ENCODE peak calls at places on chromosomes 4 and X, in six cellular contexts. E, P, F, S, X and M are unnamed samples.

GRCh38 chr4:100299019-100299418 is 108.8 kb upstream of the DDIT4L start:
- DNase-seq in E (no peak), P (no peak), F (no peak), S (no peak), X (no peak), M (no peak)

GRCh38 chr4:173556398-173557131 is 26.5 kb upstream of the HAND2 start:
- DNase-seq in E (no peak), P (no peak), F (no peak), S (no peak), X (no peak), M (no peak)

GRCh38 chr4:168183717-168184571 is 91.6 kb downstream of the ANXA10 start:
- DNase-seq in E (no peak), P (peak), F (peak), S (no peak), X (peak), M (no peak)

GRCh38 chr4:111391864-111392263 is 753.4 kb upstream of the FAM241A start:
- DNase-seq in E (no peak), P (no peak), F (no peak), S (no peak), X (no peak), M (no peak)

GRCh38 chr4:163195247-163195765 is 28.6 kb upstream of the NAF1 start:
- DNase-seq in E (no peak), P (no peak), F (peak), S (no peak), X (no peak), M (no peak)

GRCh38 chr4:81839347-81840042 is 367.8 kb upstream of the RASGEF1B start:
- DNase-seq in E (no peak), P (no peak), F (no peak), S (no peak), X (no peak), M (no peak)

GRCh38 chr4:153409412-153409811 is 56.7 kb upstream of the TMEM131L start:
- DNase-seq in E (no peak), P (no peak), F (peak), S (no peak), X (no peak), M (no peak)

GRCh38 chrX:53088136-53088974 is 5.6 kb upstream of the KANTR start:
- DNase-seq in E (no peak), P (no peak), F (no peak), S (peak), X (no peak), M (peak)

GRCh38 chrX:52988985-52989917 is 30.9 kb upstream of the FAM156A start:
- DNase-seq in E (no peak), P (no peak), F (no peak), S (no peak), X (no peak), M (no peak)

GRCh38 chrX:40012039-40012799 is 85.5 kb downstream of the BCOR start:
- DNase-seq in E (no peak), P (peak), F (no peak), S (peak), X (no peak), M (no peak)

GRCh38 chr4:1494416-1495315 is 88.4 kb upstream of the NKX1-1 start:
- DNase-seq in E (no peak), P (no peak), F (no peak), S (no peak), X (no peak), M (no peak)

GRCh38 chr4:108644237-108644636 is 6.2 kb upstream of the OSTC start:
- DNase-seq in E (no peak), P (no peak), F (no peak), S (no peak), X (no peak), M (no peak)

GRCh38 chr4:129322947-129323346 is 227.0 kb downstream of the C4orf33 start:
- DNase-seq in E (no peak), P (no peak), F (no peak), S (no peak), X (no peak), M (no peak)

GRCh38 chrX:104420907-104421306 is 145.1 kb upstream of the IL1RAPL2 start:
- DNase-seq in E (no peak), P (no peak), F (no peak), S (no peak), X (no peak), M (no peak)

GRCh38 chr4:2281575-2282343 is 19.9 kb upstream of the MXD4 start:
- DNase-seq in E (peak), P (no peak), F (no peak), S (no peak), X (peak), M (no peak)

GRCh38 chrX:37367946-37368345 is 18.8 kb downstream of the PRRG1 start:
- DNase-seq in E (no peak), P (no peak), F (no peak), S (no peak), X (no peak), M (no peak)

GRCh38 chr4:8540072-8540471 is 40.1 kb upstream of the GPR78 start:
- DNase-seq in E (no peak), P (no peak), F (no peak), S (no peak), X (peak), M (no peak)

GRCh38 chr4:8538703-8539567 is 41.3 kb upstream of the GPR78 start:
- DNase-seq in E (no peak), P (peak), F (no peak), S (no peak), X (no peak), M (no peak)

GRCh38 chr4:8540586-8540985 is 39.6 kb upstream of the GPR78 start:
- DNase-seq in E (no peak), P (no peak), F (no peak), S (no peak), X (no peak), M (no peak)

GRCh38 chr4:8540991-8541390 is 39.2 kb upstream of the GPR78 start:
- DNase-seq in E (no peak), P (no peak), F (no peak), S (no peak), X (no peak), M (no peak)

DNA sequence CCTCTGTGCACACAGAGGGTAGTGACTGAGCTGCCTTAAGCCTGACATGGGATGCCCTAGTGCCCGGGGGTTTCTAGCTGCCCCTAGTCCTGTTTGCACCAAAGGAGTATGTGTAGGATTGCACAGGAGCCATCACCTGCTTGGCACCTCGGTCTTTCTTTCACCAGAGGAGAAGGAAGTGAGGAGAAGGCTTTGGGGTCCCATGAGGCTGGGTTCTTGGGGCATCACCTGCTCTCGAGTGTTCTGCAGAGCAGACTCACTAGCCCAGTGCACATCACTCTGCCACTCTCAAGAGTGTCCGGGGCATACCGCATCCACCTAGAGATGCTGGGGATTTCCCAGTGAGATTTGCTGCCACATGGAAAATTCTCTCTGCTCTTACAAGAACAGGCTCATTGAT is 40.5 kb upstream of the GPR78 start:
- DNase-seq in E (no peak), P (no peak), F (no peak), S (no peak), X (no peak), M (no peak)
- TF ChIP-seq TAF1 in E (no peak), P (no peak), F (no peak), S (no peak), X (no peak), M (no peak)

GRCh38 chr4:165875446-165875845 is 2.4 kb downstream of the TLL1 start:
- DNase-seq in E (no peak), P (no peak), F (no peak), S (no peak), X (no peak), M (no peak)

GRCh38 chr4:165874799-165875371 is 1.8 kb downstream of the TLL1 start:
- DNase-seq in E (no peak), P (no peak), F (no peak), S (peak), X (no peak), M (no peak)

GRCh38 chr4:165872443-165873297 is at the start of gene TLL1:
- DNase-seq in E (no peak), P (no peak), F (no peak), S (no peak), X (no peak), M (no peak)

GRCh38 chr4:165873298-165874071 is 448 bp downstream of the TLL1 start:
- DNase-seq in E (peak), P (peak), F (no peak), S (peak), X (no peak), M (peak)

DNA sequence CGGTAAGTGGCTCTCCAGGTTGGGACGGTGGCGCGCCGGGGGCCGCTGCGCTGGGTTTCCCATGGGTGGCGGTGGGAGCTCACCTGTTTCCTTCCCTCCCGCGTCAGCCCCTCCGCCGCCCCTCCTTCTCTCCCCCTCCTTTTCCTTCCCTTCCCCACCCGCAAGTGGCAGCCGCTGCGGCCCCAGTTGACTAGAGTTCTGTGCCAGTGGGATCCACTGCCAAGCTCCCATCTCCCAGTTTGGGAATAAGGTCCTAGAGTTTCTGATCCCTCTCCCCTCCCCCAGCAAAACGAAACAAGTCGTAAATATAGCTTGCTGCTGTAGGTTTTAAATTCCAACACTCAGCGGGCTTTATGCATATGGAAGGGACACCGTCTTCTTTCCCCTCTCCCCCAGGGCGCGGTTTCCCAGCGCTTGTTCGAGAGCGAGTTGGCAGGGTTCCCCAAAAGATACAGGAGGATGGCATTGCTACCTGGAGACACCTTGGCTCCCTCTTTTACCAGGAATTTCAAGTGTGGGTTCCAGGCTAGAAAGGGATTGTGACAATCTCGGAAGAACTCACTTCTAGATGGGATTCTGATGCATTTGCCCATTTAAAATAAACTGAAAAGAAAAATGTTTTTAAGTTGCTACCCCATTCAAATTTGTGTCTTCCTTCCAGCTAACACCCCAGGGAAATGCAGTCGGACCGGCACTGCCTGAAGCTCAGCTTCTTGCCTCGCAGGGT is 1.2 kb downstream of the TLL1 start:
- DNase-seq in E (no peak), P (no peak), F (no peak), S (peak), X (no peak), M (no peak)
- TF ChIP-seq TAF1 in E (no peak), P (no peak), F (no peak), S (no peak), X (no peak), M (no peak)

DNA sequence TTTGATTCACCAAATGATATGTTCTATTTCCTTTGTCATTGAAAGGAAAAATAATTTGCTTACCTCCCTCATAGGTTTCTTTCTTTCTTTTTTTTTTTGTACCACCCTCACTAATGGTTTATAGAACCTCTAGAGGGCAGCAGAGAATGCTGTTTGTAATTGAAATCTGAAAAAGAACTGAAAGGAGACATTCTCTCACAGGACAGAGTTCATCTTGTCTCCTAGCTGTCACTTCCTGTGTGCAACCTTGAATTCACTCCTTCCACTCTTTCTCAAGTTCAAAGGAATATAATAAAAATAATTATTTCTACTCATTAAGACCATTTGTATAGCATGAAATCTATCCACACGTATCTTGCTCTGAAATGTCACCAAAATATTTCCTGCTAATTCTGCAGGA is 51.0 kb downstream of the GUCY1B1 start:
- DNase-seq in E (peak), P (peak), F (peak), S (no peak), X (peak), M (no peak)
- TF ChIP-seq TAF1 in E (no peak), P (no peak), F (no peak), S (no peak), X (no peak), M (no peak)

DNA sequence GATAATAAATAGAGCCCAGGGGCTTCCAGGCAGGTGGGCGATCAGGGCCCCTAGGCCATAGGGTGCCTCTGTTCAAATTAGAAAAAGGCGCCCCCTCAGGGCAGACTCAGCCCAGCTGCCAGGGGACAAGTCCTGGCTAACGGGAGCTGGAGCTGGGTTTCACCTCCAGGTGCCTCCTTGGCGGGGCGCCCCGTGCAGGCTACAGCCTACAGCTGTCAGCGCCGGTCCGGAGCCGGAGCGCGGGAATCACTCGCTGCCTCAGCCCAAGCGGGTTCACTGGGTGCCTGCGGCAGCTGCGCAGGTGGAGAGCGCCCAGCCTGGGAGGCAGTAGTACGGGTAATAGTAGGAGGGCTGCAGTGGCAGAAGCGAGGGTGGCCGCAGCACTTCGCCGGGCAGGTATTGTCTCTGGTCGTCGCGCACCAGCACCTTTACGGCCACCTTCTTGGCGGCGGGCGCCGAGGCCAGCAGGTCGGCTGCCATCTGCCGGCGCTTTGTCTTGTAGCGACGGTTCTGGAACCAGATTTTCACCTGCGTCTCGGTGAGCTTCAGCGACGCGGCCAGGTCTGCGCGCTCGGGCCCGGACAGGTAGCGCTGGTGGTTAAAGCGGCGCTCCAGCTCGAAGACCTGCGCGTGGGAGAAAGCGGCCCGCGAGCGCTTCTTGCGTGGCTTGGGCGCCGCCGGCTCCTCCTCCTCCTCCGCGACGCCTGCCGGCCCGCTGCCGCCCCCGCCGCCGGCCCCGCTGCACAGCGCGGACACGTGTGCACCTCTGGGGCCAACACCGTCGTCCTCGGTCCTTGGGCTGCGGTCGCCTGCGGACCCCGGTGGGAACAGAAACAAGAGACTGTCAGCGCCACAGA is 2.4 kb downstream of the NKX3-2 start:
- DNase-seq in E (no peak), P (no peak), F (no peak), S (peak), X (no peak), M (peak)
- TF ChIP-seq TAF1 in E (no peak), P (no peak), F (no peak), S (peak), X (no peak), M (no peak)

GRCh38 chr4:151689211-151689991 is 71.4 kb downstream of the GATB start:
- DNase-seq in E (no peak), P (no peak), F (no peak), S (no peak), X (no peak), M (no peak)

GRCh38 chr4:151691639-151692442 is 69.0 kb downstream of the GATB start:
- DNase-seq in E (no peak), P (no peak), F (no peak), S (no peak), X (no peak), M (no peak)

GRCh38 chr4:151688785-151689043 is 72.1 kb downstream of the GATB start:
- DNase-seq in E (no peak), P (no peak), F (no peak), S (no peak), X (no peak), M (no peak)

GRCh38 chr4:151690884-151691283 is 69.9 kb downstream of the GATB start:
- DNase-seq in E (no peak), P (no peak), F (no peak), S (no peak), X (no peak), M (no peak)

DNA sequence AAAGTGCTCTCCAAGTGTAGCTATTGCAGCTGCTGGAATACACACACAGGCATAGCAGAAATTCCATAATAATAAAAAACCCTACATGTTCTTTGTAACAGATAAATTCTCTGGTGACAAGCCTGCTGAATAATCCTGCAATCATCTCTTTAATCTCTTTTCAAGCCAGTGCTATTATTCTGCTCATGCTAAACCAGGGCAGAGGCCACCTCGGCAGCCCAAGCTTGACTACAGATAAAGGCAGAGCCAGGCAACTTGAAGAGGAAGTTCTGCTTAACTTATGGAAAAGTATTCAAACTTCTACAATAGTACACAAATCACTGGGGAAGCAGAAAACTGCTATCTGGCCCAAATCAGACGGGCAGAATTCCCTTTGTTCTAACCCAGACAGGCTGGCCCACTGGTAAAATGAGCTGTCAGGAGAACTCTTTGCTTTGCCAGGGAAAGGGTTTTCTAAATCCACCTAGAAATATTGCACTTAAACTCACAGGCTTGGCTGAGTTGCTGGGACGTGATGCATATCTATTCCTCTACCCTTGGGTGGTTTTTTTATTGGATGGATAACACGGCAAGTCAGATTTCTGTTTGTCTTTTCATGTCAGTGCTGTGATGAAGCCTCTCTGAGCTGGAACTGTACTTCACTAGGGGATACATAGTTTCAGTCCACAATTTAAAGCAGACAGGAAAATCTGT is 70.5 kb downstream of the GATB start:
- DNase-seq in E (no peak), P (no peak), F (no peak), S (no peak), X (no peak), M (no peak)
- TF ChIP-seq TAF1 in E (no peak), P (no peak), F (no peak), S (no peak), X (no peak), M (no peak)

DNA sequence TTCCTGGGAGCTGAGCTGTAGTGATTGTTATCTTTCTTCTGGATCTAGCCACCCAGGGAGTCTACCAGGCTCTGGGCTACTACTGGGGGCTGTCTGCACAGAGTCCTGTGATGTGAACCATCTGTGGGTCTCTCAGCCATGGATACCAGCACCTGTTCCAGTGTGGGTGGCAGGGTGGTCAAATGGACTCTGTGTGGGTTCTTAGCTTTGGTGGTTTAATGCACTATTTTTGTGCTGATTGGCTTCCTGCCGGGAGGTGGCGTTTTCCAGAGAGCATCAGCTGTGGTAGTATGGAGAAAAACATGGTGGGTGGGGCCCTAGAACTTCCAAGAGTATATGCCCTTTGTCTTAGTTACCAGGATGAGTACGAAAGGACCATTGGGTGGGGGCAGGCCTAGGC is 264.7 kb upstream of the LDB2 start:
- DNase-seq in E (no peak), P (no peak), F (no peak), S (no peak), X (no peak), M (no peak)
- TF ChIP-seq TAF1 in E (no peak), P (no peak), F (no peak), S (no peak), X (no peak), M (no peak)

GRCh38 chr4:4717692-4718091 is 141.8 kb upstream of the MSX1 start:
- DNase-seq in E (no peak), P (no peak), F (no peak), S (no peak), X (no peak), M (no peak)

GRCh38 chr4:4719446-4719845 is 140.0 kb upstream of the MSX1 start:
- DNase-seq in E (no peak), P (no peak), F (no peak), S (no peak), X (no peak), M (no peak)

GRCh38 chr4:4711902-4712301 is 147.6 kb upstream of the MSX1 start:
- DNase-seq in E (no peak), P (no peak), F (no peak), S (no peak), X (no peak), M (no peak)

GRCh38 chr4:4712800-4713528 is 146.5 kb upstream of the MSX1 start:
- DNase-seq in E (no peak), P (peak), F (no peak), S (no peak), X (no peak), M (no peak)

GRCh38 chr4:4714330-4714729 is 145.1 kb upstream of the MSX1 start:
- DNase-seq in E (no peak), P (no peak), F (no peak), S (no peak), X (no peak), M (no peak)
- TF ChIP-seq TAF1 in E (no peak), P (no peak), F (no peak), S (no peak), X (no peak), M (no peak)

GRCh38 chrX:17052776-17053175 is 106.3 kb downstream of the REPS2 start:
- DNase-seq in E (no peak), P (no peak), F (no peak), S (no peak), X (no peak), M (no peak)
- TF ChIP-seq TAF1 in E (no peak), P (no peak), F (no peak), S (no peak), X (no peak), M (no peak)